ENCODE peak calls at places on chromosome 1, in six cellular contexts. D, P, K, T, C and J are unnamed samples.

GRCh38 chr1:10676987-10677386 is 119.5 kb downstream of the CASZ1 start:
- DNase-seq in D (no peak), P (no peak), K (no peak), T (no peak), C (no peak), J (no peak)

GRCh38 chr1:201816309-201816849 is 12.6 kb upstream of the IPO9 start:
- DNase-seq in D (no peak), P (no peak), K (no peak), T (no peak), C (no peak), J (no peak)

GRCh38 chr1:237921290-237921689 is 30.6 kb upstream of the ZP4 start:
- DNase-seq in D (no peak), P (no peak), K (no peak), T (no peak), C (no peak), J (no peak)

GRCh38 chr1:177023710-177024109 is 140.8 kb downstream of the ASTN1 start:
- DNase-seq in D (no peak), P (no peak), K (no peak), T (no peak), C (no peak), J (peak)

GRCh38 chr1:46606255-46606965 is 2.3 kb upstream of the MKNK1 start:
- DNase-seq in D (peak), P (no peak), K (no peak), T (no peak), C (no peak), J (no peak)

GRCh38 chr1:227942021-227942715 is 5.6 kb downstream of the WNT9A start:
- DNase-seq in D (no peak), P (no peak), K (no peak), T (no peak), C (no peak), J (peak)

GRCh38 chr1:185400057-185400456 is 83.0 kb upstream of the IVNS1ABP start:
- DNase-seq in D (peak), P (peak), K (peak), T (no peak), C (peak), J (no peak)

GRCh38 chr1:165632491-165632890 is 1.5 kb downstream of the MGST3 start:
- DNase-seq in D (no peak), P (no peak), K (no peak), T (no peak), C (no peak), J (no peak)

GRCh38 chr1:53544731-53545515 is 85.7 kb downstream of the DMRTB1 start:
- DNase-seq in D (no peak), P (no peak), K (no peak), T (no peak), C (no peak), J (no peak)